ENCODE peak calls at places on chromosomes 1 and 21, in four cellular contexts. U is hepatocyte, I is epithelial cell of esophagus, D is lung. B is an unnamed sample.

GRCh38 chr1:102562380-102562779 is 545.9 kb downstream of the COL11A1 start:
- DNase-seq in D (no peak), I (no peak), U (no peak), B (no peak)

GRCh38 chr1:194658090-194658439 is 1471.7 kb upstream of the B3GALT2 start:
- DNase-seq in D (no peak), I (peak), U (no peak), B (no peak)

GRCh38 chr1:85700422-85700821 is 7.8 kb downstream of the ZNHIT6 start:
- DNase-seq in U (no peak), D (no peak), I (no peak), B (no peak)

GRCh38 chr1:222829868-222830267 is 15.0 kb downstream of the DISP1 start:
- DNase-seq in I (no peak), D (no peak), U (peak), B (no peak)

GRCh38 chr1:95223110-95223509 is 10.9 kb upstream of the RWDD3 start:
- DNase-seq in U (peak), D (no peak), I (peak), B (no peak)

GRCh38 chr1:90613371-90613770 is 103.7 kb downstream of the BARHL2 start:
- DNase-seq in D (no peak), I (no peak), U (no peak), B (no peak)

GRCh38 chr1:109740615-109741373 is at the start of gene GSTM3:
- DNase-seq in I (no peak), U (no peak), D (no peak), B (no peak)

GRCh38 chr1:32681999-32682398 is 20.6 kb downstream of the SYNC start:
- DNase-seq in U (no peak), D (no peak), I (no peak), B (no peak)

GRCh38 chr1:9481048-9481447 is 58.2 kb upstream of the SLC25A33 start:
- DNase-seq in I (peak), D (no peak), U (no peak), B (no peak)

GRCh38 chr21:34808569-34809204 is 139.9 kb downstream of the CLIC6 start:
- DNase-seq in I (peak), D (no peak), U (no peak), B (no peak)

GRCh38 chr1:221276911-221277310 is 397.7 kb downstream of the HLX start:
- DNase-seq in D (no peak), I (no peak), U (no peak), B (no peak)